ENCODE peak calls at places on chromosomes 7 and 10, in eight cellular contexts. V, L, G, A, Y, P, W and U are unnamed samples.
A peak's percentile ranks its signal among the peaks of the same experiment; 100 is the strongest.

GRCh38 chr10:93630609-93631320 is 18.4 kb downstream of the PDE6C start:
- DNase-seq in Y (no peak), L (no peak), G (no peak), V (no peak), A (no peak), W (no peak), P (no peak), U (no peak)

GRCh38 chr10:47452495-47453434 is 31.1 kb downstream of the ANXA8 start:
- DNase-seq in V (no peak), Y (no peak), L (no peak), W (no peak), G (no peak), A (no peak), P (no peak), U (no peak)

GRCh38 chr7:158530800-158531609 is 56.6 kb downstream of the PTPRN2 start:
- DNase-seq in V (no peak), P (no peak), L (no peak), A (no peak), Y (no peak), G (no peak), W (no peak), U (no peak)

GRCh38 chr7:142668495-142668894 is 80.8 kb upstream of the PRSS1 start:
- DNase-seq in L (no peak), P (no peak), V (no peak), A (no peak), G (no peak), Y (no peak), W (no peak), U (no peak)

GRCh38 chr7:114922151-114922651 is 307 bp downstream of the MDFIC start:
- DNase-seq in W (peak; percentile 39), P (no peak), V (peak; percentile 61), Y (no peak), A (peak; percentile 14), L (peak; percentile 45), G (peak; percentile 48), U (no peak)

GRCh38 chr7:5704534-5704922 is 76.9 kb downstream of the RNF216 start:
- DNase-seq in W (peak; percentile 61), L (peak; percentile 85), Y (no peak), A (peak; percentile 73), G (peak; percentile 92), P (peak; percentile 47), V (peak; percentile 87), U (no peak)

GRCh38 chr10:62541811-62542210 is 167.6 kb downstream of the ZNF365 start:
- DNase-seq in L (no peak), V (no peak), P (no peak), Y (no peak), G (no peak), W (no peak), A (no peak), U (no peak)

GRCh38 chr10:14010083-14010551 is 320.6 kb downstream of the FRMD4A start:
- DNase-seq in L (no peak), W (peak; percentile 19), G (peak; percentile 85), V (peak; percentile 87), A (no peak), Y (peak; percentile 63), P (no peak), U (peak; percentile 80)

GRCh38 chr10:132452216-132452650 is 55.2 kb downstream of the PWWP2B start:
- DNase-seq in Y (no peak), V (no peak), A (no peak), L (no peak), P (no peak), G (no peak), W (no peak), U (no peak)

GRCh38 chr7:151057038-151057736 is 510 bp downstream of the CDK5 start:
- DNase-seq in Y (no peak), V (no peak), P (no peak), W (no peak), L (no peak), A (no peak), G (no peak), U (no peak)

GRCh38 chr10:118332247-118332646 is 9.9 kb downstream of the FAM204A start:
- DNase-seq in V (no peak), G (no peak), L (no peak), P (no peak), Y (no peak), W (no peak), A (no peak), U (no peak)

GRCh38 chr7:115522174-115522573 is 508.4 kb downstream of the TFEC start:
- DNase-seq in W (no peak), V (no peak), A (no peak), L (no peak), P (no peak), G (no peak), Y (no peak), U (no peak)

GRCh38 chr10:93220315-93221170 is 146.8 kb downstream of the CYP26A1 start:
- DNase-seq in Y (no peak), W (no peak), V (no peak), A (no peak), G (no peak), P (no peak), L (no peak), U (no peak)

GRCh38 chr7:22350466-22351328 is 6.3 kb downstream of the RAPGEF5 start:
- DNase-seq in W (peak; percentile 44), L (no peak), P (no peak), A (peak; percentile 85), Y (no peak), G (peak; percentile 52), V (no peak), U (no peak)

GRCh38 chr10:59752278-59752940 is 846 bp downstream of the MRLN start:
- DNase-seq in G (no peak), V (no peak), P (no peak), Y (no peak), A (no peak), L (no peak), W (no peak), U (no peak)

GRCh38 chr10:59748834-59749233 is 4.4 kb downstream of the MRLN start:
- DNase-seq in G (no peak), Y (no peak), P (no peak), A (no peak), W (peak; percentile 13), L (no peak), V (peak; percentile 10), U (no peak)

GRCh38 chr10:59754951-59755350 is 1.7 kb upstream of the MRLN start:
- DNase-seq in G (no peak), V (no peak), P (no peak), A (no peak), L (no peak), W (no peak), Y (no peak), U (no peak)

GRCh38 chr10:59753267-59753666 is at the start of gene MRLN:
- DNase-seq in L (no peak), Y (no peak), A (no peak), V (no peak), P (no peak), G (no peak), W (no peak), U (no peak)

GRCh38 chr10:59750155-59750945 is 2.9 kb downstream of the MRLN start:
- DNase-seq in V (peak; percentile 7), Y (no peak), L (no peak), A (no peak), P (no peak), W (no peak), G (peak; percentile 4), U (no peak)
- H3K4me3 ChIP-seq in V (no peak overlapping the region), Y (no peak overlapping the region), L (no peak overlapping the region), A (no peak overlapping the region), P (no peak overlapping the region), W (no peak overlapping the region), G (no peak overlapping the region), U (no peak overlapping the region)

DNA sequence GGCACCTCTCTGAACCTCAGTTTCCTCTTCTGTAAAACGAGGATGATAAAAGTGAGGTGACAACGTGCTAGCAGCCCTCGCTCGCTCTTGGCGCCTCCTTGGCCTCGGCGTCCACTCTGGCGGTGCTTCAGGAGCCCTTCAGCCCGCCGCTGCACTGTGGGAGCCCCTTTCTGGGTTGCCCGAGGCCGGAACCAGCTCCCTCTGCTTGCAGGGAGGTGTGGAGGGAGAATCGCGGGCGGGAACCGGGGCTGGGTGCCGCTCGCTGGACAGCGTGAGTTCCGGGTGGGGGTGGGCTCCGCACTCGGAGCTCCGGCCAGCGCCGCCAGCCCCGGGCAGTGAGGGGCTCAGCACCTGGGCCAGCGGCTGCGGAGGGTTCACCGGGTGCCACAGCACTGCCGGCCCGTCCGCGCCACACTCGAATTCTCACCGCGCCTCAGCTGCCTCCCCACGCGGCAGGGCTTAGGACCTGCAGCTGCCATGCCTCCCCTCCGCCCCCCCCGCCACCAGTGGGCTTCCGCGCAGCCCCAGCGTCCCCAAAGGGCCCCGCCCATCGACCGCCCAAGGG is 24.3 kb upstream of the ACSL5 start:
- DNase-seq in L (no peak), P (no peak), G (no peak), A (no peak), V (no peak), W (no peak), Y (no peak), U (no peak)
- H3K4me3 ChIP-seq in L (no peak overlapping the region), P (no peak overlapping the region), G (no peak overlapping the region), A (no peak overlapping the region), V (no peak overlapping the region), W (no peak overlapping the region), Y (no peak overlapping the region), U (no peak overlapping the region)

GRCh38 chr7:135558337-135558767 is 635 bp downstream of the NUP205 start:
- DNase-seq in Y (no peak), A (peak; percentile 71), V (peak; percentile 66), L (peak; percentile 23), P (peak; percentile 29), W (peak; percentile 64), G (peak; percentile 72), U (peak; percentile 33)

GRCh38 chr7:135557455-135558336 is at the start of gene NUP205:
- DNase-seq in G (peak; percentile 93), L (peak; percentile 64), V (peak; percentile 85), P (peak; percentile 67), W (peak; percentile 79), A (peak; percentile 79), Y (peak; percentile 24), U (peak; percentile 60)

GRCh38 chr7:135558881-135559280 is 1.2 kb downstream of the NUP205 start:
- DNase-seq in W (no peak), Y (no peak), G (no peak), L (no peak), V (no peak), A (no peak), P (no peak), U (no peak)

GRCh38 chr7:135562720-135563119 is 5.0 kb downstream of the NUP205 start:
- DNase-seq in G (no peak), A (no peak), Y (no peak), W (peak; percentile 6), P (peak; percentile 68), V (no peak), L (no peak), U (no peak)
- H3K4me3 ChIP-seq in G (no peak overlapping the region), A (no peak overlapping the region), Y (no peak overlapping the region), W (no peak overlapping the region), P (no peak overlapping the region), V (no peak overlapping the region), L (no peak overlapping the region), U (no peak overlapping the region)

DNA sequence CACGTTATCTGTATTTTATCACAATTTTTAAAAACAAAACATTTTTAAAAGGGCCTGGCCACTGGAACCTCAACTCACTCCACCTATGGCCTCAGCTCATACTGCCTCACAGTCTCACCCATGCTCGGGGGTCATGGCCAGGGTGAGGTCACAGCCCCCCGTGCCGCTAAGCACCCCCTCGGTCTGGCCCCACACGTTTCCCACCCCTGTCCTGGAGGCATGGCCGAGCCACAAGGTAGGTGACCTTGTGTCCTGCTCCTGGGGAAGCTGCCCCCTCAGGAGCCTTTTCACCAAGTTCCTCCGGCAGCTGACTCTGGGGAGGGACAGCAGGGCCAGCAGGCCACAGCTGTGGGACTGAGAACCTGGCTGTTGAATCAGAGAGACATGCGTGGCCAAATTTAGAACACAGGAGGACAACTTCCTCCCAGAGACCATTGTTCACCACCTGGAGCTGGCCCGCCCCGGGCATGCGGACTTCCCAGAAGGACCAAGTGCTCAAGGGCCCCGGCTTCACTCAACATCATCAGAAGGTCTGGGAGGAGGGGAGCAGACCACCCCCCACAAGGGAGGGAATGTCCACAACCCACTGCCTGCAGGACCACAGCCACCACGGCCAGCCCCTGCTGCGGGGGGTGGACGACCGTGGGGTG is 48.5 kb upstream of the PDGFA start:
- DNase-seq in P (no peak), V (no peak), A (no peak), G (peak; percentile 29), Y (no peak), L (no peak), W (no peak), U (no peak)
- H3K4me3 ChIP-seq in P (no peak overlapping the region), V (no peak overlapping the region), A (no peak overlapping the region), G (no peak overlapping the region), Y (no peak overlapping the region), L (no peak overlapping the region), W (no peak overlapping the region), U (no peak overlapping the region)